ENCODE peak calls at places on chromosome 4, in eight cellular contexts. B is NCI-H1092, Q is Daoy, D is GM03348, R is T-helper 9 cell, X is sciatic nerve, E is neural crest cell, I is posterior cingulate gyrus. F is an unnamed sample.

GRCh38 chr4:155722816-155723499 is 35.9 kb upstream of the GUCY1B1 start:
- DNase-seq in B (no peak), D (no peak), R (no peak), E (no peak), I (no peak), X (no peak), Q (peak), F (no peak)

GRCh38 chr4:78018271-78019049 is 38.7 kb upstream of the FRAS1 start:
- DNase-seq in X (no peak), B (no peak), Q (no peak), D (no peak), E (no peak), R (no peak), I (no peak), F (no peak)

GRCh38 chr4:171342646-171343045 is 470.6 kb upstream of the GALNTL6 start:
- DNase-seq in Q (no peak), D (no peak), E (no peak), I (no peak), R (no peak), B (no peak), X (no peak), F (no peak)

GRCh38 chr4:76811604-76812412 is 86.1 kb downstream of the SOWAHB start:
- DNase-seq in X (no peak), R (no peak), D (peak), E (no peak), I (no peak), B (no peak), Q (no peak), F (no peak)

GRCh38 chr4:25031077-25031606 is 396 bp upstream of the LGI2 start:
- DNase-seq in Q (peak), R (no peak), I (peak), D (peak), X (no peak), E (peak), B (peak), F (no peak)

GRCh38 chr4:139655116-139655515 is 10.5 kb upstream of the MGST2 start:
- DNase-seq in Q (peak), R (no peak), D (peak), I (no peak), X (no peak), E (no peak), B (no peak), F (no peak)

GRCh38 chr4:15714616-15715015 is 11.8 kb downstream of the BST1 start:
- DNase-seq in B (no peak), R (no peak), E (no peak), Q (peak), X (no peak), I (no peak), D (peak), F (no peak)

GRCh38 chr4:33072340-33073089 is 2352.3 kb downstream of the PCDH7 start:
- DNase-seq in R (no peak), X (no peak), D (no peak), I (no peak), Q (no peak), E (no peak), B (no peak), F (no peak)

GRCh38 chr4:134313591-134313990 is 112.0 kb upstream of the PABPC4L start:
- DNase-seq in R (no peak), B (no peak), I (no peak), X (no peak), D (no peak), Q (no peak), E (no peak), F (no peak)

GRCh38 chr4:173135241-173135847 is 33.3 kb upstream of the GALNT7 start:
- DNase-seq in X (no peak), D (no peak), I (no peak), Q (peak), R (no peak), B (no peak), E (no peak), F (no peak)

GRCh38 chr4:13476915-13477314 is 7.2 kb downstream of the RAB28 start:
- DNase-seq in E (no peak), D (peak), B (no peak), R (no peak), X (no peak), I (no peak), Q (no peak), F (no peak)

GRCh38 chr4:151437505-151437904 is 28.5 kb downstream of the FHIP1A start:
- DNase-seq in D (no peak), X (no peak), B (no peak), Q (no peak), E (no peak), R (no peak), I (no peak), F (no peak)

GRCh38 chr4:113469926-113470325 is 291.6 kb downstream of the CAMK2D start:
- DNase-seq in D (no peak), B (no peak), X (no peak), R (no peak), I (no peak), E (no peak), Q (no peak), F (no peak)

GRCh38 chr4:78100060-78100459 is 42.9 kb downstream of the FRAS1 start:
- DNase-seq in D (peak), E (no peak), X (no peak), Q (no peak), B (no peak), I (no peak), R (no peak), F (no peak)

GRCh38 chr4:119666653-119667091 is 38.1 kb upstream of the PDE5A start:
- DNase-seq in D (no peak), E (peak), B (no peak), X (no peak), I (no peak), Q (no peak), R (no peak), F (no peak)

GRCh38 chr4:110609044-110609750 is 13.7 kb downstream of the PITX2 start:
- DNase-seq in B (no peak), R (no peak), I (no peak), E (no peak), D (no peak), X (no peak), Q (no peak), F (no peak)

GRCh38 chr4:3868841-3869572 is 102.8 kb downstream of the ADRA2C start:
- DNase-seq in B (no peak), D (no peak), E (no peak), X (peak), R (no peak), Q (no peak), I (no peak), F (no peak)

GRCh38 chr4:111689214-111689613 is 456.0 kb upstream of the FAM241A start:
- DNase-seq in B (no peak), E (no peak), D (peak), X (no peak), Q (no peak), R (no peak), I (no peak), F (no peak)

GRCh38 chr4:137226900-137227299 is 305.4 kb downstream of the PCDH18 start:
- DNase-seq in I (no peak), B (no peak), X (no peak), E (no peak), R (no peak), Q (no peak), D (no peak), F (no peak)

GRCh38 chr4:107734120-107734519 is 14.1 kb upstream of the PAPSS1 start:
- DNase-seq in R (no peak), D (peak), B (no peak), X (no peak), E (no peak), I (no peak), Q (no peak), F (no peak)

GRCh38 chr4:137312257-137312656 is 220.0 kb downstream of the PCDH18 start:
- DNase-seq in B (no peak), R (no peak), D (peak), E (no peak), Q (peak), I (no peak), X (no peak), F (no peak)

GRCh38 chr4:184343400-184344177 is 125.9 kb upstream of the ENPP6 start:
- DNase-seq in X (peak), D (peak), E (peak), I (peak), R (peak), Q (peak), B (peak), F (peak)

GRCh38 chr4:76733380-76733779 is 164.6 kb downstream of the SOWAHB start:
- DNase-seq in X (no peak), Q (no peak), B (peak), E (no peak), I (no peak), R (no peak), D (no peak), F (no peak)

GRCh38 chr4:53281438-53281837 is 84.4 kb downstream of the SCFD2 start:
- DNase-seq in B (no peak), Q (no peak), I (no peak), D (no peak), R (no peak), E (no peak), X (no peak), F (no peak)

GRCh38 chr4:145878501-145879435 is 59.9 kb downstream of the ZNF827 start:
- DNase-seq in Q (peak), I (no peak), B (no peak), X (no peak), R (no peak), D (no peak), E (no peak), F (no peak)

GRCh38 chr4:59848457-59848856 is 1351.7 kb upstream of the ADGRL3 start:
- DNase-seq in D (no peak), E (no peak), Q (no peak), R (no peak), X (no peak), B (no peak), I (no peak), F (no peak)

GRCh38 chr4:151659631-151660030 is 101.2 kb downstream of the GATB start:
- DNase-seq in I (no peak), D (peak), R (no peak), X (no peak), Q (no peak), E (no peak), B (no peak), F (no peak)

GRCh38 chr4:176002007-176002623 is 63.5 kb upstream of the WDR17 start:
- DNase-seq in B (peak), X (peak), I (peak), E (peak), R (no peak), D (peak), Q (peak), F (no peak)

GRCh38 chr4:15778742-15779231 is 659 bp downstream of the CD38 start:
- DNase-seq in I (no peak), R (no peak), D (peak), Q (peak), E (no peak), B (peak), X (no peak), F (peak)

GRCh38 chr4:65508169-65508568 is 162.1 kb downstream of the EPHA5 start:
- DNase-seq in R (no peak), B (no peak), D (no peak), Q (peak), I (no peak), E (no peak), X (no peak), F (no peak)

GRCh38 chr4:175657571-175657970 is 154.5 kb downstream of the GPM6A start:
- DNase-seq in X (no peak), R (no peak), B (no peak), Q (no peak), I (no peak), E (no peak), D (no peak), F (no peak)

GRCh38 chr4:76867880-76868655 is 29.9 kb downstream of the SOWAHB start:
- DNase-seq in R (no peak), X (no peak), E (no peak), Q (no peak), I (no peak), D (no peak), B (no peak), F (no peak)

F was measured in activated naive CD4-positive, alpha-beta T cell treated with Interleukin-2 at 50 U/mL for 16 hours.